ENCODE peak calls at places on chromosomes 7 and 10, in eight cellular contexts. L, K, X, R, G, B, I and Y are unnamed samples.

GRCh38 chr10:61284222-61284890 is 168.8 kb downstream of the TMEM26 start:
- DNase-seq in L (no peak), K (no peak), X (peak), R (peak), G (peak), B (peak), I (no peak), Y (peak)

GRCh38 chr10:7170626-7171322 is 240.1 kb downstream of the SFMBT2 start:
- DNase-seq in L (no peak), K (no peak), X (no peak), R (no peak), G (no peak), B (no peak), I (no peak), Y (no peak)

GRCh38 chr10:88565072-88565471 is 18.0 kb downstream of the RNLS start:
- DNase-seq in L (no peak), K (no peak), X (peak), R (peak), G (peak), B (peak), I (no peak), Y (no peak)

GRCh38 chr7:19215421-19215820 is 70.2 kb upstream of the FERD3L start:
- DNase-seq in L (no peak), K (no peak), X (peak), R (no peak), G (peak), B (peak), I (no peak), Y (peak)

GRCh38 chr10:74208081-74208480 is 57.1 kb downstream of the ADK start:
- DNase-seq in L (no peak), K (peak), X (no peak), R (no peak), G (no peak), B (no peak), I (no peak), Y (no peak)

GRCh38 chr10:73889014-73889413 is 14.7 kb upstream of the CAMK2G start:
- DNase-seq in L (peak), K (peak), X (peak), R (no peak), G (no peak), B (peak), I (peak), Y (no peak)

GRCh38 chr10:99403674-99404073 is 26.8 kb downstream of the GOT1 start:
- DNase-seq in L (no peak), K (no peak), X (no peak), R (no peak), G (no peak), B (no peak), I (no peak), Y (no peak)

GRCh38 chr7:30925913-30926312 is 14.3 kb downstream of the AQP1 start:
- DNase-seq in L (peak), K (no peak), X (no peak), R (peak), G (no peak), B (no peak), I (peak), Y (no peak)

GRCh38 chr10:114265392-114266053 is 26.5 kb downstream of the VWA2 start:
- DNase-seq in L (peak), K (peak), X (no peak), R (no peak), G (no peak), B (no peak), I (peak), Y (no peak)

GRCh38 chr10:92830478-92831389 is 17.6 kb upstream of the EXOC6 start:
- DNase-seq in L (no peak), K (no peak), X (peak), R (no peak), G (no peak), B (no peak), I (no peak), Y (no peak)

GRCh38 chr7:69791739-69792138 is 193.5 kb downstream of the AUTS2 start:
- DNase-seq in L (no peak), K (no peak), X (no peak), R (no peak), G (no peak), B (no peak), I (no peak), Y (no peak)

GRCh38 chr7:87599336-87599735 is 1.3 kb downstream of the ABCB1 start:
- DNase-seq in L (no peak), K (no peak), X (no peak), R (peak), G (no peak), B (no peak), I (no peak), Y (no peak)

GRCh38 chr7:87596696-87597095 is 4.0 kb downstream of the ABCB1 start:
- DNase-seq in L (no peak), K (no peak), X (no peak), R (no peak), G (no peak), B (peak), I (no peak), Y (no peak)

GRCh38 chr7:87598234-87599009 is 2.3 kb downstream of the ABCB1 start:
- DNase-seq in L (no peak), K (no peak), X (no peak), R (no peak), G (no peak), B (no peak), I (no peak), Y (no peak)

GRCh38 chr7:87604264-87604663 is 3.6 kb upstream of the ABCB1 start:
- DNase-seq in L (no peak), K (no peak), X (no peak), R (no peak), G (no peak), B (no peak), I (no peak), Y (no peak)

DNA sequence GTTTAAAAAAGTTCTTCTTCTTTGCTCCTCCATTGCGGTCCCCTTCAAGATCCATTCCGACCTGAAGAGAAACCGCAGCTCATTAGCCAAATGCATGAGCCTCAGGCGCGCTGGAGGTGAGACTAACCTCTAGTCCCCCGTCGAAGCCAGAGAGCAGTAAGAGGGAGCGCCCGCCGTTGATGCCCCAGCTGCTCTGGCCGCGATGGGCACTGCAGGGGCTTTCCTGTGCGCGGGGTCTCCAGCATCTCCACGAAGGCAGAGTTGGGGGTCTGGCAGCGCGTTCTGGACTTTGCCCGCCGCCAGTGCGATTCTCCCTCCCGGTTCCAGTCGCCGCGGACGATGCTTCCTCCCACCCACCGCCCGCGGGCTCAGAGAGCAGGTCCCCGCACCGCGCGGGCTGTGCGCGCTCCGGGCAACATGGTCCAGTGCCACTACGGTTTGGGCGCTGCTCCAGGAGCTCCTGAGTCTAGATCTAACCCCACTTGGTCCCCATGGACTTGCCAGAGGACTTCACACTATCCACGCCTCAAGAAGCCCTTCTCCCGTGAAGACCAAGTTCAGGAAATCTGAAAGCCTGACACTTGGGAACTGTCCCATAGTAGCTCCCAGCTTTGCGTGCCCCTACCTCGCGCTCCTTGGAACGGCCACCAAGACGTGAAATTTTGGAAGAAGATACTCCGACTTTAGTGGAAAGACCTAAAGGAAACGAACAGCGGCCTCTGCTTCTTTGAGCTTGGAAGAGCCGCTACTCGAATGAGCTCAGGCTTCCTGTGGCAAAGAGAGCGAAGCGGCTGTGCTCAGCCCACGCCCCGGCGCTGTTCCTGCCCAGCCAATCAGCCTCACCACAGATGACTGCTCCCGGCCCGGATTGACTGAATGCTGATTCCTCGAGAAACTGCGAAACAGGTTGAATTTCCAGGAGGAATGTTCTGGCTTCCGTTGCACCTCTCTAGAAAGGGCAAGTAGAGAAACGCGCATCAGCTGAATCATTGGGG is at the start of gene ABCB1:
- DNase-seq in L (peak), K (peak), X (peak), R (peak), G (peak), B (peak), I (peak), Y (no peak)
- H3K4me3 ChIP-seq in L (peak), K (peak), X (no peak), R (peak), G (peak), B (peak), I (peak), Y (peak)

GRCh38 chr10:104350146-104350635 is 3.4 kb upstream of the CFAP58 start:
- DNase-seq in L (no peak), K (no peak), X (peak), R (peak), G (peak), B (peak), I (no peak), Y (no peak)

GRCh38 chr10:104348601-104349000 is 5.0 kb upstream of the CFAP58 start:
- DNase-seq in L (no peak), K (no peak), X (no peak), R (no peak), G (no peak), B (no peak), I (no peak), Y (no peak)

GRCh38 chr10:104347295-104348045 is 6.2 kb upstream of the CFAP58 start:
- DNase-seq in L (no peak), K (no peak), X (no peak), R (no peak), G (no peak), B (no peak), I (no peak), Y (no peak)

GRCh38 chr10:104351067-104351681 is 2.5 kb upstream of the CFAP58 start:
- DNase-seq in L (no peak), K (no peak), X (no peak), R (no peak), G (peak), B (peak), I (no peak), Y (no peak)

DNA sequence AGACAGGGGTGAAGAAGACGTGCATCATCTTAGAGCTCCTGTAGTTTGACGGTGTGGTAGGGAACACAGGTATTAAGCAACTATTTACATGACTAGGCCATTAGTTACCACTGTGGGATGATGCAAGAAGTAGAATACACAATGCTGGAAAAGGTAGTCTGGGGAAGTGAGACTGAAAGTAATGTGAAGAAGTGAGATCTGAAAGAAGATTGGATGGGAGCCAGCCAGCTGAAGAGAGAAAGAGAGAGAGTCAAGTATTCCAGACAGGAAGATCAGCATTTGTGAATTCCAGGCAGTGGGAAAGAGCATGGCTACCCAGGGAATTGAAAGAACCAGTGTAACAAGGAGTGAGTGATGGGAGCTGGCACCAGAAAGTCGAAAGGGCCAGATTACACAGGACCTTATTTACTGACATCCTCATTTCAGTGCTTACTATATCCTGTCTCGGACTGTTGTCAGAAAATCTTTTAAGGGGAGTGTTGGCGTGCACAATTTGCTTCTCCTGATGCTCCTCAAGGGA is 4.0 kb upstream of the CFAP58 start:
- DNase-seq in L (no peak), K (no peak), X (no peak), R (no peak), G (peak), B (peak), I (no peak), Y (no peak)
- H3K4me3 ChIP-seq in L (peak), K (peak), X (no peak), R (no peak), G (no peak), B (peak), I (peak), Y (no peak)

GRCh38 chr7:4009720-4010119 is 672.4 kb upstream of the FOXK1 start:
- DNase-seq in L (peak), K (no peak), X (no peak), R (no peak), G (no peak), B (no peak), I (no peak), Y (no peak)

GRCh38 chr7:4010923-4011656 is 671.0 kb upstream of the FOXK1 start:
- DNase-seq in L (no peak), K (no peak), X (no peak), R (no peak), G (no peak), B (no peak), I (no peak), Y (no peak)

GRCh38 chr7:4003536-4003935 is 678.6 kb upstream of the FOXK1 start:
- DNase-seq in L (no peak), K (no peak), X (no peak), R (no peak), G (no peak), B (no peak), I (no peak), Y (no peak)

GRCh38 chr7:4010206-4010605 is 671.9 kb upstream of the FOXK1 start:
- DNase-seq in L (no peak), K (no peak), X (no peak), R (no peak), G (no peak), B (no peak), I (no peak), Y (no peak)

DNA sequence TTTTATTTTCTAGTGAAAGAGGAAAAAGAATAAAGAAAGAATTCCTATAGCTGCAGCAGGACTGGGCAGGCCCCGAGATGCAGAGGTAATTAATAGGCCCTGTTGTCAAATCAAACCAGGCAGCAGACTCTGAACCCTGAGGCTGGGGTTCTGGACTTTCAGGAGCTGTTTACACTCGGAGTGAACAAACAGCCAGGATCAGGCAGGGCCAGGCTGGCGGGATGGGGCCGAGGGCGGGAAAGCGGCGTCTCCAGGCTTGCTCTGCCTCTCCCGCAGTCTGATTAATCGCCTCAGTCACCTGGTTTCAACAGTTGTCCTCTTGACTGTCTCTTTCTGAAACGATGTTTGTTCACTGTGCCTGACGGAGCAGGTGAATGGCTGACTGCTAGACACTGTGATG is 675.4 kb upstream of the FOXK1 start:
- DNase-seq in L (peak), K (no peak), X (no peak), R (peak), G (no peak), B (no peak), I (no peak), Y (no peak)
- H3K4me3 ChIP-seq in L (peak), K (no peak), X (no peak), R (no peak), G (no peak), B (no peak), I (no peak), Y (no peak)

GRCh38 chr10:110036640-110037039 is 28.9 kb downstream of the ADD3 start:
- DNase-seq in L (no peak), K (no peak), X (no peak), R (no peak), G (no peak), B (no peak), I (no peak), Y (no peak)

GRCh38 chr10:110033724-110034235 is 26.0 kb downstream of the ADD3 start:
- DNase-seq in L (no peak), K (no peak), X (no peak), R (no peak), G (no peak), B (peak), I (no peak), Y (no peak)

GRCh38 chr10:110029448-110029847 is 21.7 kb downstream of the ADD3 start:
- DNase-seq in L (no peak), K (no peak), X (no peak), R (no peak), G (no peak), B (peak), I (no peak), Y (peak)

GRCh38 chr10:110032801-110033723 is 25.3 kb downstream of the ADD3 start:
- DNase-seq in L (no peak), K (no peak), X (no peak), R (peak), G (no peak), B (peak), I (no peak), Y (no peak)

GRCh38 chr10:110034596-110034995 is 26.8 kb downstream of the ADD3 start:
- DNase-seq in L (no peak), K (no peak), X (no peak), R (no peak), G (no peak), B (no peak), I (no peak), Y (no peak)
- H3K4me3 ChIP-seq in L (no peak), K (no peak), X (no peak), R (no peak), G (no peak), B (no peak), I (no peak), Y (no peak)

GRCh38 chr10:49309691-49310371 is 10.9 kb downstream of the C10orf71 start:
- DNase-seq in L (no peak), K (no peak), X (no peak), R (no peak), G (no peak), B (no peak), I (no peak), Y (no peak)
- H3K4me3 ChIP-seq in L (no peak), K (no peak), X (no peak), R (no peak), G (no peak), B (no peak), I (no peak), Y (no peak)

GRCh38 chr7:6162650-6163366 is 109.6 kb downstream of the CYTH3 start:
- DNase-seq in L (peak), K (no peak), X (no peak), R (no peak), G (no peak), B (no peak), I (no peak), Y (no peak)
- H3K4me3 ChIP-seq in L (no peak), K (no peak), X (no peak), R (no peak), G (no peak), B (no peak), I (no peak), Y (no peak)

GRCh38 chr7:140695381-140695780 is 1.1 kb upstream of the NDUFB2 start:
- DNase-seq in L (peak), K (no peak), X (no peak), R (no peak), G (no peak), B (no peak), I (no peak), Y (no peak)

GRCh38 chr7:140697447-140698143 is 1.1 kb downstream of the NDUFB2 start:
- DNase-seq in L (no peak), K (no peak), X (no peak), R (no peak), G (peak), B (peak), I (no peak), Y (no peak)

GRCh38 chr7:140696679-140697446 is at the start of gene NDUFB2:
- DNase-seq in L (peak), K (peak), X (peak), R (peak), G (peak), B (peak), I (peak), Y (peak)

GRCh38 chr7:140696024-140696678 is 357 bp upstream of the NDUFB2 start:
- DNase-seq in L (peak), K (peak), X (peak), R (peak), G (peak), B (peak), I (peak), Y (peak)

DNA sequence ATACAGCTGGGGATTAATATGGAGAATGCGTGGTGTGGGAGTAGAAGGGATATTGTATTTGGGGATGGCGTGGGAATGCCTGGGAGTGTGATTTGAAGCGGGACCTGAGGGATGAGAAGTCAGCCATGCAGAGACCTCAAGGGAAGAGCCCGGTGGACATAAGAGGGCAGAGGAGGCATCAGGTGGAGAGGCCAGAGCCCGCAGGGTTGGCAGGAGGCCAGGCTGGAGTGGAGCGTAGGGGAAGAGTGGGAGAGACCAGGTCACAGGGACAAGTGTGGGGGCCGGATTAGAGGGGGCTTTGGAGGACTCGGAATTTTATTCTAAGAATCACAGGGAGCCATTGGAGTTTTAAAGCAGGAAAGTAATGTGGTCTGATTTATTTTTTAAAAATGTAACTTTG is 2.0 kb downstream of the NDUFB2 start:
- DNase-seq in L (no peak), K (no peak), X (no peak), R (no peak), G (no peak), B (no peak), I (no peak), Y (no peak)
- H3K4me3 ChIP-seq in L (peak), K (peak), X (no peak), R (peak), G (no peak), B (peak), I (no peak), Y (no peak)

DNA sequence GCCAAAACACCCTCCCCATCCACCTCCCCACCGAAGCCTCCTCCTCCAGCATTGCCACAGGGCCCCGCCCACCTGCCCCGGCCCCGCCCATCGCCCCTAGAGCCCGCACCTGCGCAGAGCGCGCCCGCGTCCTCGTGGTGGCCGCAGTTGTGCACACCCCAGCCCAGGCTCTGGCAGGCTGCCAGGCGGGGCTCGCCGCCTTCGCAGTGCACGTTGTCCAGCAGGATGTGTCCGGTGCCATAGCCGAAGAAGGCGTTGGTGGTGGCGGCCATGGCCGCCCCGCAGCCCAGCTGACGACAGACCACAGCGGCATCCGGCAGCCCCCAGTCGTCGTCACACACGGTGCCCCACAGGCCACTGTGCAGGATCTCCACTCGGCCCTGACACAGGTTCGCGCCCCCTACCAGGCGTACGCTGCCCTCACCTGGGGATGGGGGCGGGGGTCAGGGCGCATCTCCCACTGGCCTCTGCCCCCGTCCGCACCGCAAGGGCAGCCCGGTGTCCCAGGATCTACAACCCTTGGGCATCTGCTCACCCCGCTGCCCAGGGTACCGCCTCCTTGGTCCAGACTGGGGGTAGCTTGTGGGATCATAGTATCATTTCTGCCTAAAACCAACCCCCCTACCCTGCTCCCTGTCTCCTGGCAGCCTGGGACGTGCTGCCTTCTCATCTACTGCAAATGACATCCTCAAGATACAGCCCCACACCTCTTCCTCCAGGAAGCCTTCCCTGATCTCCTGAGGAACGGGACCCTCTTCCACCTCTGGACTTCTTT is 11.9 kb downstream of the SSC4D start:
- DNase-seq in L (peak), K (peak), X (peak), R (peak), G (no peak), B (peak), I (peak), Y (no peak)
- H3K4me3 ChIP-seq in L (peak), K (peak), X (peak), R (peak), G (peak), B (peak), I (peak), Y (peak)